ENCODE peak calls at places on chromosomes 5 and 9, in seven cellular contexts. V is A549; F is NCI-H524; E is GM20000; M is brain pericyte; D is G401; J is activated naive CD8-positive, alpha-beta T cell treated with anti-CD3 and anti-CD28 coated beads, Interleukin-2, amount 10 ng/mL, durations not matched to agents 7 days and 5 days. G is an unnamed sample.

GRCh38 chr9:84563691-84564090 is 105.8 kb upstream of the NTRK2 start:
- DNase-seq in V (no peak), F (no peak), E (no peak), M (no peak), D (no peak), J (no peak), G (no peak)

GRCh38 chr9:98215821-98216220 is 23.4 kb upstream of the CORO2A start:
- DNase-seq in V (peak), F (no peak), E (no peak), M (no peak), D (no peak), J (no peak), G (no peak)

GRCh38 chr5:167798427-167798826 is 493.0 kb upstream of the WWC1 start:
- DNase-seq in V (no peak), F (no peak), E (no peak), M (no peak), D (no peak), J (no peak), G (no peak)

GRCh38 chr9:16308645-16309044 is 561.8 kb downstream of the BNC2 start:
- DNase-seq in V (no peak), F (no peak), E (no peak), M (no peak), D (no peak), J (no peak), G (no peak)

GRCh38 chr5:78803386-78803785 is 154.8 kb upstream of the LHFPL2 start:
- DNase-seq in V (no peak), F (no peak), E (no peak), M (peak), D (peak), J (no peak), G (no peak)

GRCh38 chr9:899440-900184 is 58.1 kb downstream of the DMRT1 start:
- DNase-seq in V (no peak), F (no peak), E (peak), M (no peak), D (no peak), J (no peak), G (no peak)

GRCh38 chr9:4299006-4299795 is 667 bp downstream of the GLIS3 start:
- DNase-seq in V (peak), F (peak), E (peak), M (no peak), D (no peak), J (peak), G (peak)

GRCh38 chr9:84339951-84340350 is 607 bp downstream of the SLC28A3 start:
- DNase-seq in V (no peak), F (no peak), E (no peak), M (no peak), D (no peak), J (no peak), G (no peak)

GRCh38 chr5:115749016-115749415 is 67.4 kb downstream of the CDO1 start:
- DNase-seq in V (no peak), F (no peak), E (no peak), M (no peak), D (no peak), J (no peak), G (no peak)

GRCh38 chr5:127072861-127073846 is at the start of gene C5orf63:
- DNase-seq in V (peak), F (peak), E (peak), M (no peak), D (peak), J (peak), G (peak)

GRCh38 chr9:98367923-98368322 is 112.5 kb upstream of the TBC1D2 start:
- DNase-seq in V (no peak), F (no peak), E (no peak), M (no peak), D (no peak), J (no peak), G (no peak)

GRCh38 chr9:6549106-6549505 is 96.4 kb downstream of the GLDC start:
- DNase-seq in V (no peak), F (peak), E (no peak), M (no peak), D (no peak), J (no peak), G (no peak)